ENCODE peak calls at places on chromosomes 1 and 21, in five cellular contexts. H is cardiac muscle cell, C is PC-3, X is transverse colon, U is ovary. M is an unnamed sample.

GRCh38 chr21:32414579-32415358 is 2.3 kb downstream of the EVA1C start:
- DNase-seq in H (no peak), C (peak; percentile 61), X (no peak), U (no peak), M (no peak)

GRCh38 chr1:54947540-54947939 is 32.9 kb upstream of the TMEM61 start:
- DNase-seq in H (no peak), C (no peak), X (no peak), U (no peak), M (no peak)

GRCh38 chr1:43348343-43348808 is 10.4 kb upstream of the CDC20 start:
- DNase-seq in H (no peak), C (no peak), X (no peak), U (no peak), M (no peak)

GRCh38 chr1:247077768-247078314 is 770 bp downstream of the ZNF670 start:
- DNase-seq in H (no peak), C (peak; percentile 20), X (no peak), U (no peak), M (no peak)

GRCh38 chr1:21175670-21176581 is 771 bp downstream of the EIF4G3 start:
- DNase-seq in H (peak; percentile 60), C (no peak), X (peak; percentile 42), U (peak; percentile 41), M (peak; percentile 45)

GRCh38 chr1:168135982-168136708 is 585 bp downstream of the GPR161 start:
- DNase-seq in H (peak; percentile 40), C (peak; percentile 44), X (peak; percentile 62), U (peak; percentile 49), M (no peak)

GRCh38 chr1:236081546-236082227 is 16.8 kb upstream of the NID1 start:
- DNase-seq in H (no peak), C (peak; percentile 4), X (no peak), U (no peak), M (no peak)

GRCh38 chr1:16014509-16015482 is 3.0 kb downstream of the HSPB7 start:
- DNase-seq in H (no peak), C (no peak), X (peak; percentile 60), U (peak; percentile 88), M (peak; percentile 71)

GRCh38 chr1:6271001-6271400 is 10.1 kb upstream of the GPR153 start:
- DNase-seq in H (no peak), C (no peak), X (no peak), U (no peak), M (no peak)

GRCh38 chr1:209433649-209434031 is 149.9 kb upstream of the CAMK1G start:
- DNase-seq in H (no peak), C (peak; percentile 88), X (no peak), U (no peak), M (no peak)

GRCh38 chr1:74343191-74343590 is 108.0 kb downstream of the TNNI3K start:
- DNase-seq in H (no peak), C (no peak), X (no peak), U (no peak), M (peak; percentile 17)

GRCh38 chr21:32007461-32007860 is 134.6 kb downstream of the HUNK start:
- DNase-seq in H (no peak), C (peak; percentile 53), X (no peak), U (no peak), M (no peak)

GRCh38 chr1:182869241-182869666 is 30.1 kb downstream of the DHX9 start:
- DNase-seq in H (no peak), C (no peak), X (no peak), U (no peak), M (no peak)

GRCh38 chr1:95252422-95252821 is 18.4 kb downstream of the RWDD3 start:
- DNase-seq in H (no peak), C (no peak), X (no peak), U (no peak), M (no peak)

GRCh38 chr21:41164981-41165650 is 2.8 kb upstream of the BACE2 start:
- DNase-seq in H (no peak), C (peak; percentile 99), X (peak; percentile 63), U (no peak), M (no peak)

GRCh38 chr1:91548382-91549040 is 47.9 kb downstream of the CDC7 start:
- DNase-seq in H (no peak), C (no peak), X (no peak), U (no peak), M (no peak)

GRCh38 chr1:172898866-172899265 is 151.9 kb downstream of the TNFSF18 start:
- DNase-seq in H (peak; percentile 27), C (no peak), X (no peak), U (no peak), M (no peak)

GRCh38 chr1:1081311-1082238 is 7.5 kb upstream of the RNF223 start:
- DNase-seq in H (no peak), C (no peak), X (peak; percentile 6), U (peak; percentile 23), M (no peak)

GRCh38 chr1:211722277-211723175 is 47.1 kb upstream of the NEK2 start:
- DNase-seq in H (no peak), C (no peak), X (no peak), U (no peak), M (no peak)

GRCh38 chr1:191693797-191694196 is 464.5 kb upstream of the RGS18 start:
- DNase-seq in H (no peak), C (no peak), X (no peak), U (no peak), M (no peak)

GRCh38 chr1:118899340-118899739 is 88.8 kb downstream of the TBX15 start:
- DNase-seq in H (no peak), C (peak; percentile 14), X (no peak), U (no peak), M (no peak)

GRCh38 chr1:54640361-54640760 is 1.2 kb upstream of the MROH7 start:
- DNase-seq in H (no peak), C (no peak), X (no peak), U (no peak), M (no peak)

GRCh38 chr1:106037526-106037925 is 1018.9 kb upstream of the PRMT6 start:
- DNase-seq in H (no peak), C (no peak), X (no peak), U (no peak), M (no peak)

GRCh38 chr21:18403685-18404084 is at the start of gene TMPRSS15:
- DNase-seq in H (no peak), C (no peak), X (no peak), U (no peak), M (no peak)

GRCh38 chr1:158068918-158069317 is 75.5 kb downstream of the KIRREL1 start:
- DNase-seq in H (no peak), C (no peak), X (no peak), U (no peak), M (no peak)

GRCh38 chr1:93666613-93667384 is 14.8 kb downstream of the BCAR3 start:
- DNase-seq in H (peak; percentile 36), C (peak; percentile 75), X (no peak), U (no peak), M (no peak)

GRCh38 chr1:93669369-93669768 is 12.3 kb downstream of the BCAR3 start:
- DNase-seq in H (no peak), C (no peak), X (no peak), U (no peak), M (no peak)

GRCh38 chr1:93668951-93669350 is 12.7 kb downstream of the BCAR3 start:
- DNase-seq in H (no peak), C (no peak), X (no peak), U (no peak), M (no peak)

GRCh38 chr1:93667642-93668041 is 14.0 kb downstream of the BCAR3 start:
- DNase-seq in H (no peak), C (no peak), X (no peak), U (no peak), M (no peak)

DNA sequence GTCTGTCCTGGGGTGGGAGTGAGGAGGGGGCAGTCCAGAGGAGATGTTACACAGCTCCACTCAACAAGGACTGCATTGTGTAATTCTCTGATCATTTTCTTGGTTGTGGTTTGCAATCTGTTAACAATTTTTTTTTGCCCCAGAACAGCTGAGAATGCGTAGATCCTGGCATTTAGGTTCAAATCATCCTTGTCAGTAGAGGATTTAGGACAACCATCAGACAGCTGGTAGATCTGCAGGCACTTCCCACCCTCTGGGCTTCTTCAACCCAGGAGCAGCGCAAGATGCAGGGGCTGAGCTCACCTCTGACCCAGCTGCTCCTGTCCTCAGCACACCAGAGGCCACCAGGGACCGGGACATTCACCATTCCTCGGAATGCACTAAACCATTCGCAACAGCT is 13.5 kb downstream of the BCAR3 start:
- DNase-seq in H (no peak), C (no peak), X (no peak), U (no peak), M (no peak)
- H3K27ac ChIP-seq in H (no peak overlapping the region), C (peak overlapping the region; percentile 86), X (peak overlapping the region; percentile 60), U (no peak overlapping the region), M (no peak overlapping the region)

GRCh38 chr1:61453111-61453961 is 271.6 kb downstream of the TM2D1 start:
- DNase-seq in H (peak; percentile 90), C (peak; percentile 83), X (peak; percentile 85), U (peak; percentile 91), M (peak; percentile 91)
- H3K4me1 ChIP-seq in H (peaks cover 17% of the 10 kb centered on the region), C (peaks cover 35% of the 10 kb centered on the region), X (peaks cover 26% of the 10 kb centered on the region), U (peaks cover 15% of the 10 kb centered on the region), M (peaks cover 65% of the 10 kb centered on the region)

DNA sequence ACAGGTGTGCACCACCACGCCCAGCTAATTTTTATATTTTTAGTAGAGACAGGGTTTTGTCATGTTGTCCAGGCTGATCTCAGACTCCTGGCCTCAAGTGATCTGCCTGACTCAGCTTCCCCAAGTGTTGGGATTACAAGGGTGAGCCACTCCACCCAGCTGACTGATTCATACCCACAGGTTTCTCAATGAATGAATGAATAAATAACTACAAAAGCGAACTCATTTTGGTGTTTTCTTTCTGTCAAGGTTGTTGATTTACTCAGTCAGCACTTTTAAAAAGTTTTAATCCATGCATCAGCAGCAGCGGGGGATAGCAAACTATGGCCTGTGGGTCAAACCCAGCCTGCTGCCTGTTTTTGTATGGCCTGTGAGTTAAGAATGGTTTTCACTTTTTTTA is 217.5 kb downstream of the FAF1 start:
- DNase-seq in H (no peak), C (peak; percentile 41), X (no peak), U (no peak), M (no peak)
- TF ChIP-seq CTCF in H (no peak), C (no peak), X (no peak), U (no peak), M (no peak)

GRCh38 chr1:11568687-11569086 is 85.5 kb downstream of the FBXO2 start:
- DNase-seq in H (no peak), C (peak; percentile 15), X (no peak), U (no peak), M (no peak)

GRCh38 chr1:11569954-11570353 is 84.3 kb downstream of the FBXO2 start:
- DNase-seq in H (no peak), C (no peak), X (no peak), U (no peak), M (no peak)

GRCh38 chr1:11569551-11569950 is 84.7 kb downstream of the FBXO2 start:
- DNase-seq in H (no peak), C (no peak), X (no peak), U (no peak), M (no peak)

GRCh38 chr1:11566042-11566825 is 87.3 kb downstream of the DISP3 start:
- DNase-seq in H (no peak), C (no peak), X (no peak), U (no peak), M (no peak)

GRCh38 chr1:11567244-11568065 is 86.8 kb downstream of the FBXO2 start:
- DNase-seq in H (no peak), C (no peak), X (no peak), U (no peak), M (no peak)
- H3K27ac ChIP-seq in H (no peak overlapping the region), C (no peak overlapping the region), X (no peak overlapping the region), U (no peak overlapping the region), M (no peak overlapping the region)

M was measured in heart right ventricle.